ENCODE peak calls at places on chromosomes 4 and X, in four cellular contexts. One of them, this sample, is unnamed.

GRCh38 chr4:68591204-68591603 is 15.1 kb upstream of the UGT2B17 start:
- DNase-seq in GM23248: no peak
- DNase-seq in NCI-H1092: no peak
- DNase-seq in EH: no peak
- DNase-seq in this sample: no peak

GRCh38 chrX:47704736-47705135 is 45.8 kb upstream of the UXT start:
- DNase-seq in EH: no peak
- DNase-seq in GM23248: no peak
- DNase-seq in NCI-H1092: no peak
- DNase-seq in this sample: no peak

GRCh38 chrX:25191403-25191802 is 175.6 kb upstream of the ARX start:
- DNase-seq in NCI-H1092: no peak
- DNase-seq in GM23248: no peak
- DNase-seq in EH: no peak
- DNase-seq in this sample: no peak

GRCh38 chr4:113691676-113692075 is 69.9 kb downstream of the CAMK2D start:
- DNase-seq in NCI-H1092: no peak
- DNase-seq in GM23248: no peak
- DNase-seq in EH: no peak
- DNase-seq in this sample: no peak

GRCh38 chrX:121307441-121307840 is 260.0 kb downstream of the GLUD2 start:
- DNase-seq in GM23248: peak; percentile 43
- DNase-seq in EH: no peak
- DNase-seq in NCI-H1092: no peak
- DNase-seq in this sample: no peak

GRCh38 chr4:37742149-37742548 is 56.0 kb upstream of the RELL1 start:
- DNase-seq in EH: peak; percentile 10
- DNase-seq in GM23248: no peak
- DNase-seq in NCI-H1092: no peak
- DNase-seq in this sample: no peak

GRCh38 chr4:46837639-46838038 is 71.4 kb downstream of the COX7B2 start:
- DNase-seq in NCI-H1092: no peak
- DNase-seq in EH: no peak
- DNase-seq in GM23248: no peak
- DNase-seq in this sample: no peak

GRCh38 chr4:150817017-150817416 is 198.1 kb downstream of the LRBA start:
- DNase-seq in GM23248: no peak
- DNase-seq in EH: no peak
- DNase-seq in NCI-H1092: no peak
- DNase-seq in this sample: no peak

GRCh38 chr4:170538821-170539473 is 449.2 kb upstream of the AADAT start:
- DNase-seq in EH: no peak
- DNase-seq in GM23248: no peak
- DNase-seq in NCI-H1092: no peak
- DNase-seq in this sample: no peak

GRCh38 chr4:150037251-150037856 is 40.9 kb upstream of the DCLK2 start:
- DNase-seq in GM23248: no peak
- DNase-seq in NCI-H1092: no peak
- DNase-seq in EH: no peak
- DNase-seq in this sample: no peak

GRCh38 chrX:71367396-71367795 is 1.2 kb downstream of the TAF1 start:
- DNase-seq in EH: peak; percentile 18
- DNase-seq in GM23248: peak; percentile 20
- DNase-seq in NCI-H1092: no peak
- DNase-seq in this sample: no peak

GRCh38 chr4:3441501-3442459 is at the start of gene HGFAC:
- DNase-seq in NCI-H1092: no peak
- DNase-seq in EH: peak; percentile 6
- DNase-seq in GM23248: peak; percentile 27
- DNase-seq in this sample: no peak

GRCh38 chr4:26237916-26238315 is 82.9 kb upstream of the RBPJ start:
- DNase-seq in NCI-H1092: no peak
- DNase-seq in GM23248: no peak
- DNase-seq in EH: no peak
- DNase-seq in this sample: no peak

GRCh38 chr4:23904639-23905061 is 14.8 kb upstream of the PPARGC1A start:
- DNase-seq in EH: no peak
- DNase-seq in GM23248: no peak
- DNase-seq in NCI-H1092: no peak
- DNase-seq in this sample: no peak

GRCh38 chr4:78569291-78569821 is 17.8 kb downstream of the ANXA3 start:
- DNase-seq in GM23248: peak; percentile 86
- DNase-seq in NCI-H1092: no peak
- DNase-seq in EH: peak; percentile 87
- DNase-seq in this sample: no peak